ENCODE peak calls at places on chromosomes 11 and 22, in eight cellular contexts. H, Y, A, S, D, N, G and L are unnamed samples.

GRCh38 chr11:35605691-35606090 is 12.6 kb upstream of the FJX1 start:
- DNase-seq in H (peak), Y (no peak), A (no peak), S (no peak), D (peak), N (no peak), G (no peak), L (no peak)

GRCh38 chr11:12864316-12865156 is 144.6 kb upstream of the RASSF10 start:
- DNase-seq in H (peak), Y (peak), A (no peak), S (no peak), D (peak), N (peak), G (peak), L (peak)

GRCh38 chr11:115286614-115287013 is 217.6 kb downstream of the CADM1 start:
- DNase-seq in H (no peak), Y (no peak), A (no peak), S (no peak), D (no peak), N (no peak), G (no peak), L (no peak)

GRCh38 chr22:40237241-40237640 is 59.5 kb downstream of the TNRC6B start:
- DNase-seq in H (no peak), Y (peak), A (no peak), S (no peak), D (no peak), N (no peak), G (no peak), L (no peak)

GRCh38 chr11:95863486-95864140 is 60.3 kb downstream of the MTMR2 start:
- DNase-seq in H (peak), Y (no peak), A (peak), S (no peak), D (peak), N (no peak), G (no peak), L (no peak)

GRCh38 chr11:3224730-3225098 is 6.1 kb upstream of the MRGPRG start:
- DNase-seq in H (no peak), Y (no peak), A (no peak), S (peak), D (no peak), N (no peak), G (no peak), L (no peak)

GRCh38 chr11:95700471-95700817 is 89.1 kb downstream of the FAM76B start:
- DNase-seq in H (no peak), Y (peak), A (no peak), S (peak), D (no peak), N (no peak), G (no peak), L (no peak)

GRCh38 chr11:41437006-41437405 is 22.4 kb downstream of the LRRC4C start:
- DNase-seq in H (no peak), Y (no peak), A (no peak), S (no peak), D (no peak), N (no peak), G (no peak), L (no peak)

GRCh38 chr11:118634435-118635236 is 27.2 kb downstream of the PHLDB1 start:
- DNase-seq in H (no peak), Y (no peak), A (no peak), S (no peak), D (peak), N (no peak), G (peak), L (peak)

GRCh38 chr11:64996710-64997380 is at the start of gene BATF2:
- DNase-seq in H (peak), Y (no peak), A (no peak), S (no peak), D (peak), N (peak), G (peak), L (peak)

GRCh38 chr11:78216571-78217287 is 28.0 kb downstream of the USP35 start:
- DNase-seq in H (no peak), Y (no peak), A (no peak), S (no peak), D (no peak), N (peak), G (no peak), L (no peak)

GRCh38 chr11:77140231-77140959 is 12.3 kb downstream of the MYO7A start:
- DNase-seq in H (no peak), Y (no peak), A (no peak), S (no peak), D (peak), N (no peak), G (no peak), L (no peak)

GRCh38 chr11:107427569-107428180 is 29.9 kb downstream of the CWF19L2 start:
- DNase-seq in H (no peak), Y (no peak), A (no peak), S (no peak), D (no peak), N (no peak), G (peak), L (peak)

GRCh38 chr22:46580940-46581579 is 39.1 kb upstream of the GRAMD4 start:
- DNase-seq in H (no peak), Y (no peak), A (no peak), S (no peak), D (no peak), N (no peak), G (peak), L (peak)

GRCh38 chr11:118699508-118700220 is 20.2 kb upstream of the TREH start:
- DNase-seq in H (no peak), Y (no peak), A (no peak), S (peak), D (no peak), N (no peak), G (no peak), L (no peak)

GRCh38 chr11:12410006-12410728 is 32.8 kb downstream of the PARVA start:
- DNase-seq in H (peak), Y (no peak), A (no peak), S (no peak), D (no peak), N (peak), G (peak), L (no peak)

GRCh38 chr11:10674991-10675440 is 18.5 kb downstream of the IRAG1 start:
- DNase-seq in H (no peak), Y (no peak), A (no peak), S (no peak), D (no peak), N (no peak), G (no peak), L (no peak)

GRCh38 chr22:42194953-42195352 is 64.3 kb upstream of the CYP2D6 start:
- DNase-seq in H (no peak), Y (no peak), A (no peak), S (no peak), D (no peak), N (no peak), G (no peak), L (no peak)

GRCh38 chr11:65290448-65291165 is 24.1 kb upstream of the CDC42EP2 start:
- DNase-seq in H (peak), Y (peak), A (peak), S (no peak), D (peak), N (peak), G (no peak), L (no peak)

GRCh38 chr11:84828616-84829015 is 798.5 kb downstream of the DLG2 start:
- DNase-seq in H (no peak), Y (no peak), A (no peak), S (no peak), D (no peak), N (no peak), G (no peak), L (no peak)

GRCh38 chr11:120622189-120622912 is 110.8 kb downstream of the GRIK4 start:
- DNase-seq in H (no peak), Y (peak), A (no peak), S (no peak), D (no peak), N (peak), G (no peak), L (no peak)

GRCh38 chr11:75776546-75776945 is 8.0 kb downstream of the DGAT2 start:
- DNase-seq in H (no peak), Y (no peak), A (no peak), S (no peak), D (no peak), N (no peak), G (no peak), L (no peak)

GRCh38 chr11:100403817-100404216 is 283.3 kb upstream of the ARHGAP42 start:
- DNase-seq in H (peak), Y (no peak), A (no peak), S (no peak), D (peak), N (no peak), G (no peak), L (no peak)

GRCh38 chr11:16669799-16670415 is 68.5 kb upstream of the C11orf58 start:
- DNase-seq in H (no peak), Y (no peak), A (no peak), S (no peak), D (peak), N (peak), G (no peak), L (no peak)